ENCODE peak calls at places on chromosome 13, in eight cellular contexts. P, Y, J, T, V, W, D and H are unnamed samples.

GRCh38 chr13:49821216-49821820 is 28.8 kb upstream of the KPNA3 start:
- DNase-seq in P (no peak), Y (no peak), J (no peak), T (no peak), V (peak; percentile 4), W (no peak), D (no peak), H (no peak)

GRCh38 chr13:97387487-97388353 is 46.2 kb upstream of the RAP2A start:
- DNase-seq in P (no peak), Y (no peak), J (no peak), T (no peak), V (no peak), W (no peak), D (no peak), H (no peak)

GRCh38 chr13:46035066-46035465 is 17.5 kb downstream of the ZC3H13 start:
- DNase-seq in P (no peak), Y (no peak), J (no peak), T (no peak), V (no peak), W (no peak), D (no peak), H (no peak)

GRCh38 chr13:48155850-48156249 is 60.9 kb upstream of the MED4 start:
- DNase-seq in P (no peak), Y (peak; percentile 86), J (no peak), T (no peak), V (peak; percentile 45), W (peak; percentile 79), D (no peak), H (peak; percentile 41)

GRCh38 chr13:47144782-47145181 is 247.9 kb upstream of the HTR2A start:
- DNase-seq in P (no peak), Y (no peak), J (no peak), T (no peak), V (no peak), W (no peak), D (no peak), H (no peak)

GRCh38 chr13:77751513-77752456 is 54.3 kb downstream of the SLAIN1 start:
- DNase-seq in P (no peak), Y (peak; percentile 76), J (no peak), T (peak; percentile 12), V (peak; percentile 43), W (peak; percentile 71), D (peak; percentile 17), H (peak; percentile 14)

GRCh38 chr13:89869312-89869711 is 1478.2 kb upstream of the MIR17HG start:
- DNase-seq in P (no peak), Y (no peak), J (no peak), T (no peak), V (no peak), W (no peak), D (no peak), H (no peak)

GRCh38 chr13:33721719-33722118 is 96.2 kb upstream of the RFC3 start:
- DNase-seq in P (peak; percentile 26), Y (peak; percentile 15), J (no peak), T (no peak), V (peak; percentile 64), W (peak; percentile 82), D (no peak), H (no peak)

GRCh38 chr13:25044071-25044470 is 51.9 kb upstream of the PABPC3 start:
- DNase-seq in P (no peak), Y (no peak), J (no peak), T (no peak), V (no peak), W (no peak), D (no peak), H (no peak)

GRCh38 chr13:100108913-100109507 is 20.1 kb downstream of the PCCA start:
- DNase-seq in P (no peak), Y (no peak), J (no peak), T (no peak), V (peak; percentile 7), W (no peak), D (no peak), H (no peak)

GRCh38 chr13:59776924-59777690 is 386.6 kb downstream of the DIAPH3 start:
- DNase-seq in P (peak; percentile 49), Y (peak; percentile 75), J (no peak), T (no peak), V (peak; percentile 84), W (peak; percentile 85), D (no peak), H (no peak)

GRCh38 chr13:98462946-98463345 is 114.0 kb downstream of the STK24 start:
- DNase-seq in P (no peak), Y (no peak), J (no peak), T (no peak), V (no peak), W (no peak), D (no peak), H (no peak)

GRCh38 chr13:44156294-44156658 is 217.3 kb upstream of the SERP2 start:
- DNase-seq in P (no peak), Y (no peak), J (no peak), T (no peak), V (no peak), W (no peak), D (no peak), H (no peak)
- H3K4me3 ChIP-seq in P (no peak overlapping the region), Y (no peak overlapping the region), J (no peak overlapping the region), T (peak overlapping the region; percentile 11), V (no peak overlapping the region), W (peak overlapping the region; percentile 35), D (no peak overlapping the region), H (no peak overlapping the region)

GRCh38 chr13:95300625-95301134 is 571 bp downstream of the ABCC4 start:
- DNase-seq in P (no peak), Y (peak; percentile 63), J (peak; percentile 61), T (peak; percentile 18), V (peak; percentile 59), W (peak; percentile 35), D (peak; percentile 36), H (peak; percentile 40)
- TF ChIP-seq CTCF in P (peak; percentile 36), Y (peak; percentile 21), J (no peak), T (no peak), V (peak; percentile 37), W (peak; percentile 27), D (no peak), H (no peak)

DNA sequence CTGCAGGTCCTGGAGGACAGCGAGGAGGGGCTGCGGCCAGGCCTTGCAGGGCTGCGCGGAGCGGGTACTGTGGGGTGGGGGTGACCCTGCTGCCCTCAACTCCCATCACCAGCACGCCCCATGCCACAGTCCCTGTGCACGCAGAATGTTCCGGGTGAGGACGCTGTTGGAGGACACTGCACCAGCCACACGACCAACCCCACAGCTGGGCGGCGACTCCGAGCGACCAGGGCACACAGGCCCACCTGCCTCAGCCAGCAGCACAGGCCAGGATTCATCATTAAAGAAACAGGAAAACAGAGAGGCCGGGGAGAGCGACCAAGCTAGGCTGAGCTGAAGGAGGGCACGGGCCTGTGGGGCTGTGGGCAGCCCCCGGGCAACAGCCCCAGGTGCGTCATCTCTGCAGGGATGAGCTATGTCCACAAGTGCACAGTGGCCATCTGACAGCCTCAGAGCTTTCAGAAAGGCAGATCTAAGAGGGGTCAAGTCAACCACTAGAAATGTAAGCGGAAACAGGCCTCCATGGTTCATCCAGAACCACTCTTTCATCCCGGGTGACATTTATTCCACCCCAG is 1.6 kb downstream of the GAS6 start:
- DNase-seq in P (no peak), Y (no peak), J (no peak), T (no peak), V (no peak), W (no peak), D (no peak), H (no peak)
- H3K4me3 ChIP-seq in P (peak overlapping the region; percentile 86), Y (peak overlapping the region; percentile 52), J (no peak overlapping the region), T (peak overlapping the region; percentile 69), V (peak overlapping the region; percentile 90), W (peak overlapping the region; percentile 69), D (peak overlapping the region; percentile 38), H (peak overlapping the region; percentile 77)

DNA sequence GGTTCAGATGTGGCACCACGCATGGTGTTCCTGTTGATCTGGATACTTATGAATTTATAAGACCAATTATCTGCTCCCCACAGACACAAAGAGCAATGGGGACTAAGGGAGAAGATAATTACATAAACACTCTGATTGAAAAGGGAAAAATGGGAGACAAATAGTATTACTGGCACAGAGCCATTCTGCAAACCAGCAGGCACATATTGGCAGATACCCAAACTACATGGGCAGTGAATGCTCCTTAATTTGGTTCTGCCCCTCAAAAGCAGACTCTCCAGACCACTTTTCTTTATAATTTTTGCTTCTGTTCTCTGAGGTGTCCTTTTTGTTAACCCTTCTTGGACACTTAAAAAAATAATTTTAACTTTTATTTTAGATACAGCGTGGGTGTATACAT is 1674.2 kb downstream of the PCDH9 start:
- DNase-seq in P (no peak), Y (no peak), J (no peak), T (no peak), V (no peak), W (no peak), D (no peak), H (no peak)
- TF ChIP-seq CTCF in P (no peak), Y (no peak), J (no peak), T (no peak), V (no peak), W (no peak), D (no peak), H (no peak)

GRCh38 chr13:101626925-101627555 is 174.6 kb downstream of the ITGBL1 start:
- DNase-seq in P (no peak), Y (peak; percentile 63), J (no peak), T (no peak), V (no peak), W (peak; percentile 46), D (no peak), H (no peak)

GRCh38 chr13:101623469-101624209 is 171.2 kb downstream of the ITGBL1 start:
- DNase-seq in P (no peak), Y (peak; percentile 67), J (no peak), T (no peak), V (no peak), W (peak; percentile 46), D (no peak), H (no peak)

GRCh38 chr13:101627556-101627943 is 175.1 kb downstream of the ITGBL1 start:
- DNase-seq in P (no peak), Y (peak; percentile 36), J (no peak), T (no peak), V (no peak), W (no peak), D (no peak), H (no peak)

GRCh38 chr13:101624981-101625380 is 172.5 kb downstream of the ITGBL1 start:
- DNase-seq in P (no peak), Y (no peak), J (no peak), T (no peak), V (no peak), W (no peak), D (no peak), H (no peak)

DNA sequence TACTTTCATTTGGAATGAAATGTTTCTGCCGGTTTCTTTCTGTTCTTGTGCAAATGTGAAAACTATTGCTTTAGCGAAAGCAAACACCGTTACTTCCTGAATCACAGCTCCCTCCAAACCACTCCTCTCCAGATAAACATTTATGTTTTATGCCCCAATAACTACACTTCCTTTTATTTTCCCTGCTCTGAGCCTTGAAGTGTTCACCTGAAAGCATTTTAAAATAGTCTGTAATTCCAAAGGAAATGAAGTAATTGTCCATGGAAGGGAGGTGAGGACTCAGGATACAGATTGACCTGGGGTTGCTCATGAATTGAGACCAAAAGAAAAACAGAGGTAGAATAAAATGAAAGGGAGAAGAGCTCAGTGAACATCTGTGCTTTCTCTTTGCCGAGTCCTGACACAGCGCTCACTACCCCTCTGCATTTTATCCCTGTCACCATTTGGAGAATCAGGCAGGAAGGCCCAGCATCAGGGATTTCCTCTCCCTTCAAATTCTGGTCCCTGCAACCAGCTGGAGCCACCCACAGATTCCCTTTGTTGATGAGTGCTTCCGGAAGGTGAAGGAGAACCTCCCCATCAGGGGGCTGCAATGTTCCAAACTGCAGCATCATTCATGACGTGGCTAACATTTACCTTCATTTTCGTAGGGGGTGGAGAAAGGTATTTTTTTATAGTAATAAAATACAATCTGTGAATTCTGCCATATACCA is 171.9 kb downstream of the ITGBL1 start:
- DNase-seq in P (no peak), Y (peak; percentile 83), J (no peak), T (no peak), V (no peak), W (peak; percentile 61), D (no peak), H (no peak)
- H3K4me3 ChIP-seq in P (no peak overlapping the region), Y (no peak overlapping the region), J (no peak overlapping the region), T (no peak overlapping the region), V (no peak overlapping the region), W (no peak overlapping the region), D (no peak overlapping the region), H (no peak overlapping the region)